ENCODE peak calls at places on chromosomes 2 and 18, in four cellular contexts. S is K562, O is HepG2, W is GM12878. J is an unnamed sample.

GRCh38 chr18:59231157-59231556 is 11.2 kb downstream of the GRP start:
- DNase-seq in S (no peak), O (no peak), W (no peak), J (no peak)

GRCh38 chr2:44598330-44598729 is 236.6 kb downstream of the CAMKMT start:
- DNase-seq in S (no peak), O (no peak), W (no peak), J (no peak)

GRCh38 chr18:25229080-25229479 is 122.9 kb downstream of the ZNF521 start:
- DNase-seq in S (peak; percentile 79), O (no peak), W (no peak), J (peak; percentile 59)

GRCh38 chr2:171161425-171162289 is 964 bp upstream of the TLK1 start:
- DNase-seq in S (no peak), O (no peak), W (no peak), J (peak; percentile 6)

GRCh38 chr2:226524381-226524843 is 275.2 kb downstream of the IRS1 start:
- DNase-seq in S (no peak), O (peak; percentile 39), W (no peak), J (no peak)

GRCh38 chr2:233492738-233493137 is 73.8 kb downstream of the USP40 start:
- DNase-seq in S (no peak), O (no peak), W (no peak), J (no peak)

GRCh38 chr2:144619760-144620159 is 99.8 kb upstream of the ZEB2 start:
- DNase-seq in S (no peak), O (no peak), W (no peak), J (no peak)

GRCh38 chr2:193907561-193907960 is 1712.8 kb upstream of the TMEFF2 start:
- DNase-seq in S (no peak), O (no peak), W (no peak), J (no peak)

GRCh38 chr2:173401716-173402326 is 47.1 kb downstream of the CDCA7 start:
- DNase-seq in S (no peak), O (no peak), W (no peak), J (no peak)

GRCh38 chr18:45962461-45962860 is 4.7 kb downstream of the EPG5 start:
- DNase-seq in S (peak; percentile 16), O (peak; percentile 45), W (peak; percentile 30), J (no peak)

GRCh38 chr18:9020221-9020620 is 82.3 kb upstream of the NDUFV2 start:
- DNase-seq in S (no peak), O (no peak), W (no peak), J (no peak)

GRCh38 chr18:32881009-32881408 is 108.2 kb upstream of the KLHL14 start:
- DNase-seq in S (no peak), O (no peak), W (no peak), J (no peak)

GRCh38 chr18:13221821-13222220 is 3.3 kb downstream of the LDLRAD4 start:
- DNase-seq in S (no peak), O (no peak), W (no peak), J (peak; percentile 74)

GRCh38 chr2:99389946-99390345 is 52.8 kb downstream of the EIF5B start:
- DNase-seq in S (no peak), O (no peak), W (no peak), J (no peak)

GRCh38 chr18:70279470-70279869 is 9.4 kb upstream of the SOCS6 start:
- DNase-seq in S (peak; percentile 26), O (no peak), W (no peak), J (no peak)

GRCh38 chr2:216491757-216492635 is 6.6 kb upstream of the RPL37A start:
- DNase-seq in S (no peak), O (peak; percentile 66), W (peak; percentile 61), J (no peak)

GRCh38 chr18:35580748-35581534 is 599 bp upstream of the GALNT1 start:
- DNase-seq in S (peak; percentile 64), O (peak; percentile 23), W (no peak), J (peak; percentile 89)

GRCh38 chr2:31381601-31382000 is 32.9 kb downstream of the XDH start:
- DNase-seq in S (no peak), O (no peak), W (no peak), J (no peak)

GRCh38 chr2:224837066-224837465 is 120.9 kb upstream of the CCDC195 start:
- DNase-seq in S (no peak), O (no peak), W (no peak), J (no peak)

GRCh38 chr2:224837558-224837957 is 121.4 kb upstream of the CCDC195 start:
- DNase-seq in S (no peak), O (no peak), W (no peak), J (no peak)

GRCh38 chr2:224838335-224838734 is 122.2 kb upstream of the CCDC195 start:
- DNase-seq in S (no peak), O (no peak), W (no peak), J (no peak)

GRCh38 chr2:224835405-224835804 is 119.2 kb upstream of the CCDC195 start:
- DNase-seq in S (no peak), O (no peak), W (no peak), J (no peak)

GRCh38 chr2:224836263-224836662 is 120.1 kb upstream of the CCDC195 start:
- DNase-seq in S (no peak), O (no peak), W (no peak), J (no peak)
- TF ChIP-seq TAF1 in S (no peak), O (no peak), W (no peak), J (no peak)

GRCh38 chr2:231708773-231709635 is 679 bp downstream of the PTMA start:
- DNase-seq in S (peak; percentile 61), O (no peak), W (no peak), J (peak; percentile 44)

GRCh38 chr2:231709636-231709980 is 1.3 kb downstream of the PTMA start:
- DNase-seq in S (peak; percentile 47), O (no peak), W (no peak), J (no peak)

GRCh38 chr2:231706731-231707624 is 1.3 kb upstream of the PTMA start:
- DNase-seq in S (peak; percentile 96), O (peak; percentile 95), W (peak; percentile 95), J (peak; percentile 93)

GRCh38 chr2:231707625-231708049 is 688 bp upstream of the PTMA start:
- DNase-seq in S (peak; percentile 47), O (no peak), W (no peak), J (peak; percentile 53)

DNA sequence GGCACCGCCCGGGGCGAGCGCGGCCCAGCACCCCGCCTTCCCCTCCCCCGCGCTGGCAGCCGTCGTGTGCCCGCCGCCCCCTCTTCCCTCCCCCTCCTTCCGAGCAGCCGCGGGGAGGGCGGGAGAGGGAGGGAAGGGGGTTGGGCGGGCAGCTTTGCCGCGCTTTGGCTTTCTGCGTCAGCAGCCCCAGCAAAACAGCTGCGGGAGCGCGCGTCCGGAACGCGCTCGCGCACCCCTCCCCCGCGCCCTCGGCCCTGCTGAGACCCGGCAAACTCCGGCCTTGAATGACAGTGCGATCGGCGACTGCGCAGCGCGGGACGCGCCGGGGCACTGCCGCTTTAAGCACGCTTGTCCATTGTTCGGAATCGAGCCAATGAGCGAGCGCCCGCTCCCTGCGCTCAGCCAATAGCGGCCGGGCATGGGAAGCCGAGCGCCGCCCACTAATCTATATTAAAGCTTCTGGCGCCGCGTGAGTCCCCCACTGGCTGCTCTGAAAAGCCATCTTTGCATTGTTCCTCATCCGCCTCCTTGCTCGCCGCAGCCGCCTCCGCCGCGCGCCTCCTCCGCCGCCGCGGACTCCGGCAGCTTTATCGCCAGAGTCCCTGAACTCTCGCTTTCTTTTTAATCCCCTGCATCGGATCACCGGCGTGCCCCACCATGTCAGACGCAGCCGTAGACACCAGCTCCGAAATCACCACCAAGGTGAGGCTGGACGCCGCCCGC is at the start of gene PTMA:
- DNase-seq in S (peak; percentile 98), O (peak; percentile 98), W (peak; percentile 98), J (peak; percentile 90)
- TF ChIP-seq REST in S (no peak), O (no peak), W (peak; percentile 41), J (peak; percentile 32)

GRCh38 chr2:46066116-46066515 is 231.1 kb upstream of the EPAS1 start:
- DNase-seq in S (no peak), O (no peak), W (no peak), J (no peak)
- H3K27ac ChIP-seq in S (no peak overlapping the region), O (no peak overlapping the region), W (no peak overlapping the region), J (peak overlapping the region; percentile 90)

GRCh38 chr2:224379210-224379609 is 22.7 kb downstream of the FAM124B start:
- DNase-seq in S (no peak), O (no peak), W (no peak), J (no peak)

GRCh38 chr2:224382973-224383555 is 18.8 kb downstream of the FAM124B start:
- DNase-seq in S (peak; percentile 48), O (no peak), W (no peak), J (no peak)

GRCh38 chr2:224378087-224379085 is 23.5 kb downstream of the FAM124B start:
- DNase-seq in S (no peak), O (no peak), W (no peak), J (no peak)

GRCh38 chr2:224379986-224380385 is 21.9 kb downstream of the FAM124B start:
- DNase-seq in S (no peak), O (no peak), W (no peak), J (no peak)

GRCh38 chr2:224381913-224382647 is 19.8 kb downstream of the FAM124B start:
- DNase-seq in S (no peak), O (no peak), W (no peak), J (no peak)
- TF ChIP-seq TAF1 in S (no peak), O (no peak), W (no peak), J (no peak)

DNA sequence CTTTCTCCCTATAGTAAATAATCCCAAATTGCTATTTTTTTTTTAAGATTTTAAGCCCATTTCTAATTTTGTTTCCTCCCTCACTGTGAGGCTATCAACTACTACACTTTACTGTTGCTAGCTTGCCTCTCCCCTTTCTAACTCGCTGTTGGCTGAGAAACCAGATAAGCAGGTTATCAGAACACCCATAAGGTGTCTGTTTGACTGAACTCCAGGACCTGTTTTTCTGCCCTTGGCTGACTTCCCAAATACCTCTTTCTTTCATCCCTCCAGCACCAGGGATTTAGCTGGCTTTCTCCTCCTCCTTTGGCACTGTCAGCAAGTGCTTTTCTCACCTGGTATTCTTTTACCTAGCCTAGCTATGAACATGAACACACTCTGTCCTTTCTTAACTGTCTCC is 11.1 kb downstream of the TRAK2 start:
- DNase-seq in S (peak; percentile 87), O (peak; percentile 77), W (no peak), J (peak; percentile 65)
- TF ChIP-seq REST in S (no peak), O (no peak), W (no peak), J (no peak)

GRCh38 chr18:75249672-75250470 is 39.3 kb downstream of the TSHZ1 start:
- DNase-seq in S (peak; percentile 8), O (no peak), W (no peak), J (no peak)
- H3K27ac ChIP-seq in S (no peak overlapping the region), O (no peak overlapping the region), W (no peak overlapping the region), J (no peak overlapping the region)

J was measured in SK-N-SH.